ENCODE peak calls at places on chromosomes 2 and 18, in eight cellular contexts. T, C, K, Y, J, D, Q and E are unnamed samples.

GRCh38 chr2:189347540-189347939 is 93.7 kb upstream of the WDR75 start:
- DNase-seq in T (peak; percentile 49), C (no peak), K (peak; percentile 38), Y (peak; percentile 67), J (no peak), D (peak; percentile 97), Q (no peak), E (peak; percentile 49)

GRCh38 chr2:239797316-239797715 is 227.8 kb downstream of the NDUFA10 start:
- DNase-seq in T (no peak), C (no peak), K (no peak), Y (no peak), J (no peak), D (no peak), Q (no peak), E (no peak)

GRCh38 chr18:28178720-28179119 is 1.8 kb upstream of the CDH2 start:
- DNase-seq in T (no peak), C (no peak), K (no peak), Y (no peak), J (no peak), D (no peak), Q (no peak), E (peak; percentile 10)

GRCh38 chr18:54608008-54608642 is 17.1 kb downstream of the DYNAP start:
- DNase-seq in T (no peak), C (no peak), K (no peak), Y (no peak), J (no peak), D (peak; percentile 32), Q (no peak), E (no peak)

GRCh38 chr2:198913394-198914152 is 544.2 kb downstream of the SATB2 start:
- DNase-seq in T (no peak), C (peak; percentile 71), K (no peak), Y (peak; percentile 92), J (no peak), D (no peak), Q (no peak), E (no peak)

GRCh38 chr2:191167766-191168165 is 17.0 kb upstream of the STAT4 start:
- DNase-seq in T (no peak), C (no peak), K (no peak), Y (no peak), J (no peak), D (peak; percentile 71), Q (no peak), E (no peak)

GRCh38 chr2:121185571-121186074 is 99.4 kb downstream of the TFCP2L1 start:
- DNase-seq in T (no peak), C (no peak), K (no peak), Y (no peak), J (no peak), D (peak; percentile 73), Q (no peak), E (no peak)

GRCh38 chr2:96580771-96581170 is 44.2 kb downstream of the ARID5A start:
- DNase-seq in T (no peak), C (peak; percentile 30), K (no peak), Y (peak; percentile 30), J (no peak), D (no peak), Q (no peak), E (no peak)

GRCh38 chr2:133418671-133419070 is 149.6 kb downstream of the NCKAP5 start:
- DNase-seq in T (no peak), C (no peak), K (no peak), Y (no peak), J (no peak), D (no peak), Q (no peak), E (no peak)

GRCh38 chr2:11343626-11344341 is 652 bp downstream of the ROCK2 start:
- DNase-seq in T (peak; percentile 73), C (peak; percentile 35), K (peak; percentile 30), Y (peak; percentile 60), J (peak; percentile 57), D (no peak), Q (peak; percentile 66), E (peak; percentile 43)

GRCh38 chr2:9274701-9275343 is 68.2 kb downstream of the ASAP2 start:
- DNase-seq in T (no peak), C (no peak), K (no peak), Y (no peak), J (no peak), D (no peak), Q (no peak), E (no peak)

GRCh38 chr2:121648206-121648605 is 1.1 kb downstream of the CLASP1 start:
- DNase-seq in T (no peak), C (no peak), K (no peak), Y (peak; percentile 54), J (no peak), D (no peak), Q (no peak), E (no peak)

GRCh38 chr2:164839914-164840457 is 1.6 kb downstream of the COBLL1 start:
- DNase-seq in T (no peak), C (no peak), K (no peak), Y (no peak), J (no peak), D (peak; percentile 32), Q (no peak), E (peak; percentile 11)

GRCh38 chr2:50591642-50592041 is 440.3 kb downstream of the NRXN1 start:
- DNase-seq in T (no peak), C (no peak), K (no peak), Y (no peak), J (no peak), D (peak; percentile 97), Q (no peak), E (no peak)

GRCh38 chr18:48027401-48027931 is 97.0 kb upstream of the SMAD2 start:
- DNase-seq in T (no peak), C (no peak), K (no peak), Y (no peak), J (no peak), D (no peak), Q (peak; percentile 44), E (peak; percentile 91)

GRCh38 chr18:4450065-4450676 is 4.9 kb downstream of the DLGAP1 start:
- DNase-seq in T (no peak), C (no peak), K (no peak), Y (peak; percentile 30), J (no peak), D (no peak), Q (no peak), E (no peak)

GRCh38 chr18:34893239-34893638 is 148.0 kb upstream of the MAPRE2 start:
- DNase-seq in T (no peak), C (no peak), K (no peak), Y (no peak), J (no peak), D (no peak), Q (no peak), E (no peak)

GRCh38 chr2:144860421-144860820 is 340.5 kb upstream of the ZEB2 start:
- DNase-seq in T (no peak), C (no peak), K (no peak), Y (no peak), J (no peak), D (no peak), Q (no peak), E (no peak)

GRCh38 chr2:39107724-39108273 is 13.1 kb downstream of the SOS1 start:
- DNase-seq in T (no peak), C (no peak), K (no peak), Y (no peak), J (no peak), D (no peak), Q (no peak), E (no peak)

DNA sequence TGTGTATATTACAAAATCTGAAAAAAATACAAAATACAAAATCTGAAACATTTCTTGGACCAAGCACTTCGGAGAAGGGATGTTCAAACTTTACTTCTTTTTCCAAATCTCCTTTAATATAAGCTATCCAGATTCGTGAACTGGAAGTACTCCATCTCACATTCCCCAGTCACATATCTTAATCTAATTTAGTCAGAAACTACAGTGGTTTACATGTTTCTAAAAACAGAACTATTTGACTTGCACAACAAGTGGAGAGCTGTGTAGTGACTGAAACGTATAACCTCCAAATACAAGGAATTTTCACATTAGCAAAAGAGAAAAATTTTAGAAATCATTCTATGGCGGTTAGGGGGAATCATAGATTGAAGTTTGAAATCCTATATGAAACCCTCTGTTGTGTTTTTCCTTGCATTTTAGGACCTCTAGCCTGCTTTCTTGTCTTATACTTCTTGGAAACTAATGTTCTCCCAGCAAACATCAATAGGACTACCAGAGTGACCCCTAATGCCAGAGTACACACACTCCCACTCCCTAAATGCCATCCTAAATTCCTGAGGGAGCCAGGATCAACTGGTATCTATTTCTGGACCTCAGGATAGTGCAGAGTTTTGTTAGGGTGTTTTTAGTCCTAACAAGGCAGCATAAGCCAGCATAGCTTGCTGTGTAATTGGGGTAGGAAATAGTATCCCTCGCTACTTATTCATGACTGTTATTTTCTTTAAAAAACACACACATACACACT is 30.2 kb upstream of the ROCK1 start:
- DNase-seq in T (no peak), C (no peak), K (no peak), Y (no peak), J (no peak), D (no peak), Q (no peak), E (no peak)
- H3K4me3 ChIP-seq in T (no peak overlapping the region), C (no peak overlapping the region), K (no peak overlapping the region), Y (no peak overlapping the region), J (no peak overlapping the region), D (no peak overlapping the region), Q (no peak overlapping the region), E (no peak overlapping the region)

GRCh38 chr18:21052385-21052784 is 59.2 kb downstream of the ROCK1 start:
- DNase-seq in T (no peak), C (no peak), K (no peak), Y (no peak), J (no peak), D (no peak), Q (no peak), E (no peak)
- H3K4me3 ChIP-seq in T (no peak overlapping the region), C (no peak overlapping the region), K (no peak overlapping the region), Y (no peak overlapping the region), J (no peak overlapping the region), D (no peak overlapping the region), Q (no peak overlapping the region), E (no peak overlapping the region)

GRCh38 chr2:230166557-230167170 is 53.1 kb downstream of the SP110 start:
- DNase-seq in T (no peak), C (peak; percentile 31), K (no peak), Y (no peak), J (no peak), D (no peak), Q (no peak), E (no peak)

GRCh38 chr2:230174466-230174865 is 45.3 kb downstream of the SP110 start:
- DNase-seq in T (no peak), C (no peak), K (no peak), Y (no peak), J (no peak), D (no peak), Q (no peak), E (no peak)

GRCh38 chr2:230172852-230173251 is 46.9 kb downstream of the SP110 start:
- DNase-seq in T (no peak), C (no peak), K (no peak), Y (no peak), J (no peak), D (no peak), Q (no peak), E (no peak)

GRCh38 chr2:230172156-230172555 is 47.6 kb downstream of the SP110 start:
- DNase-seq in T (no peak), C (no peak), K (no peak), Y (no peak), J (no peak), D (no peak), Q (no peak), E (no peak)

GRCh38 chr2:230170532-230170931 is 49.3 kb downstream of the SP110 start:
- DNase-seq in T (peak; percentile 64), C (peak; percentile 79), K (peak; percentile 30), Y (no peak), J (no peak), D (no peak), Q (no peak), E (no peak)
- H3K4me3 ChIP-seq in T (no peak overlapping the region), C (no peak overlapping the region), K (no peak overlapping the region), Y (no peak overlapping the region), J (no peak overlapping the region), D (no peak overlapping the region), Q (no peak overlapping the region), E (no peak overlapping the region)

GRCh38 chr2:232315049-232315922 is 63.3 kb upstream of the ALPP start:
- DNase-seq in T (peak; percentile 83), C (peak; percentile 97), K (peak; percentile 84), Y (peak; percentile 87), J (peak; percentile 65), D (peak; percentile 20), Q (peak; percentile 81), E (peak; percentile 74)
- H3K4me3 ChIP-seq in T (no peak overlapping the region), C (no peak overlapping the region), K (peak overlapping the region; percentile 41), Y (no peak overlapping the region), J (no peak overlapping the region), D (no peak overlapping the region), Q (no peak overlapping the region), E (no peak overlapping the region)